ENCODE peak calls at places on chromosomes 11 and 22, in eight cellular contexts. One of them, this sample, is unnamed.

GRCh38 chr22:26554956-26555355 is 35.0 kb downstream of the TPST2 start:
- DNase-seq in A549: no peak
- DNase-seq in transverse colon: no peak
- DNase-seq in ovary: no peak
- DNase-seq in tibial nerve: no peak
- DNase-seq in stomach: no peak
- DNase-seq in H1: no peak
- DNase-seq in HepG2: no peak
- DNase-seq in this sample: no peak

GRCh38 chr11:26593686-26594085 is 21.6 kb upstream of the MUC15 start:
- DNase-seq in A549: no peak
- DNase-seq in transverse colon: no peak
- DNase-seq in ovary: no peak
- DNase-seq in tibial nerve: no peak
- DNase-seq in stomach: no peak
- DNase-seq in H1: no peak
- DNase-seq in HepG2: no peak
- DNase-seq in this sample: no peak

GRCh38 chr22:37560682-37561208 is 465 bp downstream of the CDC42EP1 start:
- DNase-seq in A549: no peak
- DNase-seq in transverse colon: peak; percentile 34
- DNase-seq in ovary: peak; percentile 73
- DNase-seq in tibial nerve: no peak
- DNase-seq in stomach: no peak
- DNase-seq in H1: no peak
- DNase-seq in HepG2: no peak
- DNase-seq in this sample: peak; percentile 81

GRCh38 chr11:61951484-61952135 is 1.5 kb downstream of the BEST1 start:
- DNase-seq in A549: no peak
- DNase-seq in transverse colon: no peak
- DNase-seq in ovary: no peak
- DNase-seq in tibial nerve: no peak
- DNase-seq in stomach: no peak
- DNase-seq in H1: no peak
- DNase-seq in HepG2: no peak
- DNase-seq in this sample: peak; percentile 51

GRCh38 chr22:42757475-42757874 is 36.8 kb upstream of the A4GALT start:
- DNase-seq in A549: no peak
- DNase-seq in transverse colon: no peak
- DNase-seq in ovary: no peak
- DNase-seq in tibial nerve: no peak
- DNase-seq in stomach: no peak
- DNase-seq in H1: peak; percentile 62
- DNase-seq in HepG2: no peak
- DNase-seq in this sample: no peak

GRCh38 chr11:77361184-77361583 is 59.7 kb upstream of the GDPD4 start:
- DNase-seq in A549: peak; percentile 13
- DNase-seq in transverse colon: no peak
- DNase-seq in ovary: no peak
- DNase-seq in tibial nerve: no peak
- DNase-seq in stomach: no peak
- DNase-seq in H1: no peak
- DNase-seq in HepG2: no peak
- DNase-seq in this sample: no peak

GRCh38 chr22:20060700-20061480 is 19.2 kb upstream of the DGCR8 start:
- DNase-seq in A549: no peak
- DNase-seq in transverse colon: no peak
- DNase-seq in ovary: no peak
- DNase-seq in tibial nerve: no peak
- DNase-seq in stomach: no peak
- DNase-seq in H1: peak; percentile 50
- DNase-seq in HepG2: no peak
- DNase-seq in this sample: no peak

GRCh38 chr11:10492084-10492483 is 37.0 kb downstream of the AMPD3 start:
- DNase-seq in A549: no peak
- DNase-seq in transverse colon: no peak
- DNase-seq in ovary: no peak
- DNase-seq in tibial nerve: no peak
- DNase-seq in stomach: no peak
- DNase-seq in H1: no peak
- DNase-seq in HepG2: no peak
- DNase-seq in this sample: no peak

GRCh38 chr11:201936-202335 is 5.3 kb downstream of the BET1L start:
- DNase-seq in A549: no peak
- DNase-seq in transverse colon: no peak
- DNase-seq in ovary: no peak
- DNase-seq in tibial nerve: no peak
- DNase-seq in stomach: peak; percentile 21
- DNase-seq in H1: no peak
- DNase-seq in HepG2: no peak
- DNase-seq in this sample: no peak

GRCh38 chr11:96162816-96163499 is 180.0 kb downstream of the MAML2 start:
- DNase-seq in A549: no peak
- DNase-seq in transverse colon: no peak
- DNase-seq in ovary: no peak
- DNase-seq in tibial nerve: no peak
- DNase-seq in stomach: no peak
- DNase-seq in H1: no peak
- DNase-seq in HepG2: no peak
- DNase-seq in this sample: peak; percentile 76

DNA sequence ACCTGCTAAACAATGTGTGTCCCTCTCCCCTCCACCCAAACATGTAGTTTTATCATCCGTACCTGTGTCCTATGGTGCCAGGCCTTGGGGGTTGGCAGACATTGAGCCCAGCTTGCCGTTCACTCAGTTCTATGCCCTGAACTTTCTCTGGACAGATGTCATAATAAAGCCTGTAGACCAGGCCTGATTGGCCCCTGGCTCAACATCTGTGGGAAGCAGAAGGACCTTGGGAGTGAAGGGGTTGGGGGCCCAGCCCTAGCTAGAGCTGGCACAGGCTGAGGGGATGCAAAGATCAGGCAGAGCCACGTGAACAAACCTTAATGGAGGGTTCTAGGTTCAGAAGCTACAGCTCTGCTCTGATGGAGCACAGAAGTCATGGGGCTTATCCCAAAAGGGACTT is 600.6 kb downstream of the BUD13 start:
- DNase-seq in A549: no peak
- DNase-seq in transverse colon: no peak
- DNase-seq in ovary: no peak
- DNase-seq in tibial nerve: no peak
- DNase-seq in stomach: no peak
- DNase-seq in H1: peak; percentile 8
- DNase-seq in HepG2: no peak
- DNase-seq in this sample: no peak
- H3K4me3 ChIP-seq in A549: no peak overlapping the region
- H3K4me3 ChIP-seq in transverse colon: no peak overlapping the region
- H3K4me3 ChIP-seq in ovary: no peak overlapping the region
- H3K4me3 ChIP-seq in tibial nerve: no peak overlapping the region
- H3K4me3 ChIP-seq in stomach: no peak overlapping the region
- H3K4me3 ChIP-seq in H1: no peak overlapping the region
- H3K4me3 ChIP-seq in HepG2: no peak overlapping the region
- H3K4me3 ChIP-seq in this sample: no peak overlapping the region

GRCh38 chr22:21642584-21643448 is 714 bp downstream of the SDF2L1 start:
- DNase-seq in A549: peak; percentile 66
- DNase-seq in transverse colon: peak; percentile 71
- DNase-seq in ovary: no peak
- DNase-seq in tibial nerve: no peak
- DNase-seq in stomach: peak; percentile 57
- DNase-seq in H1: peak; percentile 84
- DNase-seq in HepG2: peak; percentile 62
- DNase-seq in this sample: no peak

GRCh38 chr22:21643533-21644357 is 1.6 kb downstream of the SDF2L1 start:
- DNase-seq in A549: no peak
- DNase-seq in transverse colon: no peak
- DNase-seq in ovary: no peak
- DNase-seq in tibial nerve: no peak
- DNase-seq in stomach: no peak
- DNase-seq in H1: no peak
- DNase-seq in HepG2: no peak
- DNase-seq in this sample: no peak

GRCh38 chr22:21650823-21651520 is 8.9 kb downstream of the SDF2L1 start:
- DNase-seq in A549: no peak
- DNase-seq in transverse colon: no peak
- DNase-seq in ovary: no peak
- DNase-seq in tibial nerve: no peak
- DNase-seq in stomach: no peak
- DNase-seq in H1: no peak
- DNase-seq in HepG2: no peak
- DNase-seq in this sample: no peak

GRCh38 chr22:21650280-21650679 is 8.2 kb downstream of the SDF2L1 start:
- DNase-seq in A549: no peak
- DNase-seq in transverse colon: no peak
- DNase-seq in ovary: no peak
- DNase-seq in tibial nerve: no peak
- DNase-seq in stomach: no peak
- DNase-seq in H1: no peak
- DNase-seq in HepG2: no peak
- DNase-seq in this sample: no peak

GRCh38 chr22:21646608-21647590 is 4.8 kb downstream of the SDF2L1 start:
- DNase-seq in A549: peak; percentile 77
- DNase-seq in transverse colon: peak; percentile 86
- DNase-seq in ovary: peak; percentile 63
- DNase-seq in tibial nerve: peak; percentile 71
- DNase-seq in stomach: peak; percentile 83
- DNase-seq in H1: peak; percentile 82
- DNase-seq in HepG2: peak; percentile 71
- DNase-seq in this sample: peak; percentile 85
- TF ChIP-seq EP300 in A549: no peak
- TF ChIP-seq EP300 in transverse colon: no peak
- TF ChIP-seq EP300 in ovary: no peak
- TF ChIP-seq EP300 in tibial nerve: no peak
- TF ChIP-seq EP300 in stomach: no peak
- TF ChIP-seq EP300 in H1: no peak
- TF ChIP-seq EP300 in HepG2: no peak
- TF ChIP-seq EP300 in this sample: no peak

GRCh38 chr11:17894929-17895658 is 117.8 kb downstream of the SERGEF start:
- DNase-seq in A549: no peak
- DNase-seq in transverse colon: no peak
- DNase-seq in ovary: no peak
- DNase-seq in tibial nerve: no peak
- DNase-seq in stomach: no peak
- DNase-seq in H1: no peak
- DNase-seq in HepG2: no peak
- DNase-seq in this sample: no peak

GRCh38 chr11:17887779-17888178 is 125.1 kb downstream of the SERGEF start:
- DNase-seq in A549: no peak
- DNase-seq in transverse colon: no peak
- DNase-seq in ovary: no peak
- DNase-seq in tibial nerve: no peak
- DNase-seq in stomach: no peak
- DNase-seq in H1: no peak
- DNase-seq in HepG2: no peak
- DNase-seq in this sample: no peak

GRCh38 chr11:17892409-17892808 is 120.4 kb downstream of the SERGEF start:
- DNase-seq in A549: no peak
- DNase-seq in transverse colon: no peak
- DNase-seq in ovary: no peak
- DNase-seq in tibial nerve: no peak
- DNase-seq in stomach: no peak
- DNase-seq in H1: no peak
- DNase-seq in HepG2: no peak
- DNase-seq in this sample: no peak

DNA sequence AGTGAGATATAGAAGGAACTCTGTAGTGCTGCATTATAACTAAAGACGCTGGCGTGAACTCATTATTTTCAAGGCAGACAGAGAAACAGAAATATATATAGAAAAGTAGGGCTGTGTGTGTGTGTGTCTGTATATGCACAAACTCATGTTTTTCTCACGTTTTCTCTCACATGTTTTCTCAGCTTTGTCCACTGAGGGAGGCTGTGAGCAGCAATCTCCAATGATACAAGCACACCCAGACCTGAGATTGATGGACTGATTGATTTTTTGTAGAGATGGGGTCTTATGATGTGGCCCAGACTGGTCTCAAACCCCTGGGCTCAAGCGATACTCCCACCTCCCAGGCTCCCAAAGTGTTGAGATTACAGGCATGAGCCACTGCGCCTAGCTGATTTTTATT is 122.5 kb downstream of the SERGEF start:
- DNase-seq in A549: no peak
- DNase-seq in transverse colon: no peak
- DNase-seq in ovary: no peak
- DNase-seq in tibial nerve: no peak
- DNase-seq in stomach: no peak
- DNase-seq in H1: no peak
- DNase-seq in HepG2: no peak
- DNase-seq in this sample: no peak
- TF ChIP-seq CTCF in A549: no peak
- TF ChIP-seq CTCF in transverse colon: no peak
- TF ChIP-seq CTCF in ovary: no peak
- TF ChIP-seq CTCF in tibial nerve: no peak
- TF ChIP-seq CTCF in stomach: no peak
- TF ChIP-seq CTCF in H1: no peak
- TF ChIP-seq CTCF in HepG2: no peak
- TF ChIP-seq CTCF in this sample: no peak

GRCh38 chr11:122103366-122103765 is 12.6 kb downstream of the BLID start:
- DNase-seq in A549: no peak
- DNase-seq in transverse colon: no peak
- DNase-seq in ovary: no peak
- DNase-seq in tibial nerve: no peak
- DNase-seq in stomach: no peak
- DNase-seq in H1: no peak
- DNase-seq in HepG2: no peak
- DNase-seq in this sample: no peak

GRCh38 chr11:122101625-122102291 is 14.3 kb downstream of the BLID start:
- DNase-seq in A549: no peak
- DNase-seq in transverse colon: peak; percentile 28
- DNase-seq in ovary: peak; percentile 80
- DNase-seq in tibial nerve: peak; percentile 54
- DNase-seq in stomach: no peak
- DNase-seq in H1: peak; percentile 63
- DNase-seq in HepG2: peak; percentile 20
- DNase-seq in this sample: peak; percentile 89

GRCh38 chr11:122102426-122102825 is 13.6 kb downstream of the BLID start:
- DNase-seq in A549: no peak
- DNase-seq in transverse colon: no peak
- DNase-seq in ovary: no peak
- DNase-seq in tibial nerve: no peak
- DNase-seq in stomach: no peak
- DNase-seq in H1: no peak
- DNase-seq in HepG2: no peak
- DNase-seq in this sample: no peak

GRCh38 chr11:122105009-122105828 is 10.8 kb downstream of the BLID start:
- DNase-seq in A549: no peak
- DNase-seq in transverse colon: no peak
- DNase-seq in ovary: no peak
- DNase-seq in tibial nerve: no peak
- DNase-seq in stomach: no peak
- DNase-seq in H1: no peak
- DNase-seq in HepG2: no peak
- DNase-seq in this sample: no peak

DNA sequence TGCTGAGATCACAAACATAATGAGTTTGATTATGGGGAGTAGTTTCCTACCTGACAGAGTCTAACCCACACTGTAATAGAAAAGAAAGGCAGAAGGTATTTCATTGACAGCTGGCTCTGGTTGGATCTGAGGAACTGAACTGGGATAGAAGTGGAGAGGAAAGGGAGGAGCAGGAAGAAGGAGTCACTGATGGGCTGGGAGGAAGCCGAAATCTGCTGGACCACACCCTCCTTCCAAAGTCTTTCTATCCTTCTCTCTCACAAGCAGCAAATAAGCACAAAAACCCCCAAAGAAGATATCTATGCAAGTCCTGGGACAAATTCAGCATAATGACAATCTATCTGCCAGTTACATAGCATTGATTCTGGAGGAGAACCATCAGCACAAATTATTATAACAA is 11.6 kb downstream of the BLID start:
- DNase-seq in A549: no peak
- DNase-seq in transverse colon: no peak
- DNase-seq in ovary: no peak
- DNase-seq in tibial nerve: no peak
- DNase-seq in stomach: no peak
- DNase-seq in H1: no peak
- DNase-seq in HepG2: no peak
- DNase-seq in this sample: no peak
- H3K4me3 ChIP-seq in A549: no peak overlapping the region
- H3K4me3 ChIP-seq in transverse colon: no peak overlapping the region
- H3K4me3 ChIP-seq in ovary: no peak overlapping the region
- H3K4me3 ChIP-seq in tibial nerve: no peak overlapping the region
- H3K4me3 ChIP-seq in stomach: no peak overlapping the region
- H3K4me3 ChIP-seq in H1: no peak overlapping the region
- H3K4me3 ChIP-seq in HepG2: no peak overlapping the region
- H3K4me3 ChIP-seq in this sample: no peak overlapping the region